ENCODE peak calls at places on chromosomes 7 and 10, in nine cellular contexts. X is NCI-H2171, S is lung, N is GM19239, Q is AG09309, B is NB4, O is AML-193, M is OCI-LY7, Z is AG08395. L is an unnamed sample.

GRCh38 chr7:139909379-139910050 is 80.5 kb downstream of the TBXAS1 start:
- DNase-seq in X (no peak), S (no peak), N (no peak), Q (no peak), B (no peak), O (no peak), M (no peak), Z (peak), L (peak)

GRCh38 chr10:33231621-33232350 is 102.7 kb downstream of the NRP1 start:
- DNase-seq in X (no peak), S (no peak), N (no peak), Q (no peak), B (no peak), O (no peak), M (no peak), Z (no peak), L (no peak)

GRCh38 chr7:57354195-57354594 is 95.8 kb upstream of the ZNF716 start:
- DNase-seq in X (no peak), S (no peak), N (no peak), Q (no peak), B (no peak), O (no peak), M (no peak), Z (no peak), L (no peak)

GRCh38 chr10:81179805-81180452 is 642.2 kb downstream of the SH2D4B start:
- DNase-seq in X (no peak), S (no peak), N (peak), Q (no peak), B (peak), O (peak), M (peak), Z (no peak), L (no peak)

GRCh38 chr7:74284781-74285259 is 4.4 kb upstream of the CLIP2 start:
- DNase-seq in X (peak), S (no peak), N (peak), Q (no peak), B (peak), O (no peak), M (no peak), Z (no peak), L (no peak)

GRCh38 chr7:17058568-17058967 is 176.8 kb upstream of the AGR3 start:
- DNase-seq in X (no peak), S (no peak), N (no peak), Q (no peak), B (peak), O (peak), M (no peak), Z (peak), L (no peak)

GRCh38 chr10:3192856-3193635 is 20.5 kb upstream of the PITRM1 start:
- DNase-seq in X (no peak), S (peak), N (peak), Q (peak), B (peak), O (peak), M (peak), Z (peak), L (peak)

GRCh38 chr7:45021604-45022296 is 21.7 kb downstream of the CCM2 start:
- DNase-seq in X (peak), S (no peak), N (no peak), Q (no peak), B (peak), O (peak), M (no peak), Z (peak), L (no peak)

GRCh38 chr7:146116452-146117219 is at the start of gene CNTNAP2:
- DNase-seq in X (peak), S (no peak), N (no peak), Q (no peak), B (no peak), O (no peak), M (no peak), Z (peak), L (no peak)

GRCh38 chr7:957418-958220 is 3.1 kb upstream of the ADAP1 start:
- DNase-seq in X (no peak), S (no peak), N (no peak), Q (no peak), B (peak), O (peak), M (no peak), Z (no peak), L (no peak)

GRCh38 chr7:45162943-45163691 is 5.5 kb downstream of the RAMP3 start:
- DNase-seq in X (no peak), S (no peak), N (no peak), Q (no peak), B (no peak), O (no peak), M (no peak), Z (no peak), L (no peak)

GRCh38 chr7:102974366-102975236 is 61.8 kb downstream of the LRRC17 start:
- DNase-seq in X (no peak), S (no peak), N (no peak), Q (no peak), B (peak), O (no peak), M (no peak), Z (no peak), L (peak)

GRCh38 chr7:11911900-11912299 is 79.9 kb upstream of the THSD7A start:
- DNase-seq in X (no peak), S (no peak), N (no peak), Q (no peak), B (no peak), O (no peak), M (no peak), Z (no peak), L (no peak)